ENCODE peak calls at places on chromosomes 3 and 15, in five cellular contexts. Y is heart right ventricle; R is hepatocyte; E is left ventricle myocardium inferior; V is CD8-positive, alpha-beta memory T cell. C is an unnamed sample.

GRCh38 chr3:143613226-143613625 is 235.0 kb downstream of the SLC9A9 start:
- DNase-seq in Y (no peak), V (no peak), R (no peak), E (no peak), C (no peak)

GRCh38 chr15:71634820-71635219 is 175.5 kb upstream of the NR2E3 start:
- DNase-seq in R (no peak), E (no peak), V (no peak), Y (no peak), C (no peak)

GRCh38 chr15:95446854-95447253 is 883.6 kb upstream of the NR2F2 start:
- DNase-seq in R (no peak), V (peak; percentile 72), Y (no peak), E (no peak), C (no peak)

GRCh38 chr15:49823987-49824538 is 203.2 kb downstream of the DTWD1 start:
- DNase-seq in R (no peak), E (no peak), V (no peak), Y (no peak), C (no peak)

GRCh38 chr3:42720126-42720525 is 17.5 kb upstream of the HHATL start:
- DNase-seq in E (no peak), Y (no peak), V (no peak), R (no peak), C (no peak)

GRCh38 chr3:41338276-41338675 is 139.0 kb downstream of the CTNNB1 start:
- DNase-seq in E (no peak), V (no peak), Y (no peak), R (no peak), C (no peak)

GRCh38 chr15:90839187-90840071 is 29.0 kb upstream of the FURIN start:
- DNase-seq in E (no peak), V (peak; percentile 27), R (peak; percentile 63), Y (no peak), C (no peak)

GRCh38 chr3:53545365-53546031 is 51.1 kb downstream of the CACNA1D start:
- DNase-seq in R (no peak), V (no peak), Y (no peak), E (no peak), C (no peak)

GRCh38 chr15:39704684-39705083 is 78.0 kb downstream of the FSIP1 start:
- DNase-seq in Y (no peak), V (no peak), R (no peak), E (no peak), C (no peak)

GRCh38 chr3:183710231-183710630 is 12.6 kb downstream of the YEATS2 start:
- DNase-seq in Y (no peak), R (no peak), E (no peak), V (no peak), C (no peak)

GRCh38 chr3:4211610-4212009 is 91.6 kb upstream of the SETMAR start:
- DNase-seq in E (no peak), R (no peak), Y (no peak), V (no peak), C (no peak)

GRCh38 chr15:74200871-74201419 is 1.6 kb downstream of the STRA6 start:
- DNase-seq in V (no peak), R (no peak), E (no peak), Y (peak; percentile 35), C (no peak)

GRCh38 chr3:102238362-102238761 is 196.5 kb upstream of the ZPLD1 start:
- DNase-seq in R (peak; percentile 35), Y (no peak), V (no peak), E (no peak), C (no peak)

GRCh38 chr3:140942221-140943104 is 827 bp downstream of the SLC25A36 start:
- DNase-seq in Y (peak; percentile 63), R (peak; percentile 82), V (peak; percentile 45), E (peak; percentile 61), C (no peak)

GRCh38 chr3:192449036-192449435 is 278.3 kb downstream of the FGF12 start:
- DNase-seq in R (no peak), Y (no peak), V (no peak), E (no peak), C (no peak)

GRCh38 chr3:124837065-124837464 is 50.1 kb downstream of the ITGB5 start:
- DNase-seq in R (no peak), E (no peak), V (no peak), Y (no peak), C (no peak)

GRCh38 chr15:81469154-81469553 is 95.1 kb upstream of the TMC3 start:
- DNase-seq in Y (no peak), V (no peak), E (no peak), R (no peak), C (no peak)

GRCh38 chr3:6770376-6770648 is 90.6 kb upstream of the GRM7 start:
- DNase-seq in R (no peak), E (no peak), V (no peak), Y (no peak), C (no peak)

DNA sequence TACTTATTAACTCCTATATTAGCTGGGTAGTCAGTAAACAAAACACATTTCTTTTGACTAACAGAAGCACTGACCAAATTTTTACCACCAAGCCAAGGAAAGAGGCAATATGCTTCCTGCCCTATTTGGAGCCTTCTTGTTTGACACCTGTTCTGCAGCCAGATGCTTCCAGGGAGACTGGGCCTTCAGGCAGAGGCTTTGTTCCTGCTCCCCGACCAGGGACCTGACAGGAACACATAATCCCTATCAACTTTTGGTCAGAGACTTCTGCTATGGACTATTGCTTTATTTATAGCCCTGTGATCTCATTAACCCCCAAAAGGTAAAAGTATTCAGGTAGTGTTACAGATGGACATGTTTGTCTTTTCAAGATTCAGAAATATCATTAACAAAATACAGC is 541.3 kb downstream of the NTRK3 start:
- DNase-seq in Y (no peak), E (no peak), R (no peak), V (no peak), C (no peak)
- H3K4me3 ChIP-seq in Y (no peak overlapping the region), E (no peak overlapping the region), R (no peak overlapping the region), V (no peak overlapping the region), C (no peak overlapping the region)

GRCh38 chr15:94252906-94253305 is 21.5 kb downstream of the MCTP2 start:
- DNase-seq in V (no peak), R (no peak), Y (no peak), E (no peak), C (no peak)

GRCh38 chr15:94243418-94243817 is 12.1 kb downstream of the MCTP2 start:
- DNase-seq in E (no peak), R (no peak), V (no peak), Y (no peak), C (no peak)

GRCh38 chr15:94246016-94246415 is 14.7 kb downstream of the MCTP2 start:
- DNase-seq in Y (no peak), R (no peak), V (no peak), E (no peak), C (no peak)

GRCh38 chr15:94252223-94252766 is 20.9 kb downstream of the MCTP2 start:
- DNase-seq in Y (no peak), V (no peak), R (no peak), E (no peak), C (no peak)

DNA sequence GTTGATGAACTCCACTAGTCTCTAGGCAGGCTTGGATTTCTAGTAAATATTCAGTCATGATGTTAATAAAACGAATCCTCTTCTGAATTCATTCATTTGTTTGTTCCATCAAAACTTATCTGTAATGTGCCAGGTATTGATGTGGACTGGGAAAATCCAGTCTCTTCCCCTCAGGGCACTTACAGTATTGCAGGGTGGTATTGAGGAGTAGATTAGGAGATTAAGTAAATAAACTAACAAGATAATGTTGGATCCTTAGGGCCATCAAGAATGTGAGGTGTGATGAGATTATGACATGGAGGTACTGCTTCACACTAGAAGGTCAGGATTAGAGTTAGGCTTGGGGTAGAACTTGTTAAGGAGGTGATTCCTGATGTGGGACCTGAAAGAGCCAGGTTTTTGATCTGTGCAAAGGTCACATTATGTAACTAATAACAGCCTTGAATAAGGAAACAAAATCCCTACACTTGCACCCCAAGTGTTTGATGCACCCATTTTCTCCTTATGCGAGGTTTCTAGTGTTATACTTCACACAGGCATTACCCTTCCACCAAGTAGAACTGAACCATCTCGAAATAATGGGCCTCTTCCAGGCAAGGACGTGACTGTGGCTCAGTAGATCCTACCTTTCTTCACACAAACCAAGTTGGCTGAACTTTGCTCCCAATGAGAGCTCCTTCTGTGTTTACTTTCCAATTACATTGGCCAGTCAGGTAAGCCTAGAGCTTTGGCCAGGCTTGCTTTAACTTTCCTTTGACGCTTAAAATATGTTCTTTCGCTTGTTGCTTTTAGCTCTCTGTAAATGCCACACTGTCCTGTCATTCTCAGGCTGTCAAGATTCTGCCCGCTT is 16.7 kb downstream of the MCTP2 start:
- DNase-seq in R (peak; percentile 54), Y (no peak), V (no peak), E (no peak), C (no peak)
- H3K4me3 ChIP-seq in R (no peak overlapping the region), Y (no peak overlapping the region), V (no peak overlapping the region), E (no peak overlapping the region), C (no peak overlapping the region)

GRCh38 chr3:23611737-23612295 is 193.9 kb upstream of the UBE2E1 start:
- DNase-seq in E (peak; percentile 87), R (peak; percentile 40), V (no peak), Y (peak; percentile 87), C (no peak)
- H3K4me3 ChIP-seq in E (peak overlapping the region; percentile 44), R (no peak overlapping the region), V (no peak overlapping the region), Y (no peak overlapping the region), C (no peak overlapping the region)

DNA sequence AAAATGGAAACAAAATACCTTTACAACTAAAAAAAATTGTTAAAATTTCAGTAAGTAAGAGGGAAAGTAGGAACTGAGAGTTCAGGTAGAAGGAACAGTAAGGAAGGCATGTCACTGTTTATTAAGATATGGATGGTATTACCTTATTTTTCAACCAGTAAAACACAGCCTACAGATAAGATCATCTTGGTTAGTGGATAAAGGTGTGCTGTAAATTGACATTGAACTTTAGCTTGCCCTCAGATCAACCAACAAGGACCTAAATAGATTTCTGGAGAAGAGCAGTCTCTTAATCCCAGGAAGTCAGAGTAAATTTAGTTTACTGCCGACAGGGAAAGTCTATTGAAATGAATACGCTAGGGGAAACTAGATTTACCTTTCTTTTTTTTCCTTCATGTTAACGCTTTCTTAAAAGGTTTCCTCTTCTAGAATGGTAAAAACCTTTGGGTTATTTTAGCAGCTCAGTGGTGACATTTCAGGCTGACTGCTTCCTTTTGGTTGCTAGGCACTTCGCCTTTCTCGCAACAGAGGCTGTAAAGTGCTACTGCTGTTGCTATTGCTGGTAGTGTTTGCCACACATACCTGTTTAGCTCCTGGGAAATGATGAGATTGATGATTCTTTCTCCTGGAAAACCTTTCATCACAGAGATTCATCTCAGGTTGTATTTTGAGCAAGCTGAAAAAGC is 12.9 kb downstream of the DZIP3 start:
- DNase-seq in R (peak; percentile 21), V (peak; percentile 51), Y (no peak), E (no peak), C (no peak)
- H3K4me3 ChIP-seq in R (no peak overlapping the region), V (peak overlapping the region; percentile 17), Y (no peak overlapping the region), E (peak overlapping the region; percentile 15), C (no peak overlapping the region)

C was measured in AG04449.